ENCODE peak calls at places on chromosome X, in seven cellular contexts. One of them, this sample, is unnamed.

GRCh38 chrX:155612312-155613224 is at the start of gene TMLHE:
- DNase-seq in tibial artery: peak; percentile 81
- DNase-seq in CD8-positive, alpha-beta memory T cell: peak; percentile 66
- DNase-seq in HepG2: peak; percentile 41
- DNase-seq in cardiac muscle cell: peak; percentile 62
- DNase-seq in pancreas: peak; percentile 43
- DNase-seq in gastrocnemius medialis: peak; percentile 40
- DNase-seq in this sample: peak; percentile 79

GRCh38 chrX:11143931-11144678 is 33.0 kb downstream of the HCCS start:
- DNase-seq in HepG2: peak; percentile 55
- DNase-seq in tibial artery: no peak
- DNase-seq in gastrocnemius medialis: peak; percentile 22
- DNase-seq in cardiac muscle cell: peak; percentile 77
- DNase-seq in pancreas: peak; percentile 33
- DNase-seq in CD8-positive, alpha-beta memory T cell: no peak
- DNase-seq in this sample: no peak

GRCh38 chrX:110050386-110050785 is 47.5 kb downstream of the TMEM164 start:
- DNase-seq in pancreas: no peak
- DNase-seq in cardiac muscle cell: no peak
- DNase-seq in gastrocnemius medialis: no peak
- DNase-seq in HepG2: no peak
- DNase-seq in tibial artery: no peak
- DNase-seq in CD8-positive, alpha-beta memory T cell: no peak
- DNase-seq in this sample: no peak

GRCh38 chrX:43166874-43167273 is 388.9 kb upstream of the PPP1R2C start:
- DNase-seq in cardiac muscle cell: no peak
- DNase-seq in tibial artery: no peak
- DNase-seq in pancreas: no peak
- DNase-seq in CD8-positive, alpha-beta memory T cell: no peak
- DNase-seq in HepG2: peak; percentile 3
- DNase-seq in gastrocnemius medialis: no peak
- DNase-seq in this sample: no peak

GRCh38 chrX:21132686-21133393 is 241.4 kb upstream of the CNKSR2 start:
- DNase-seq in tibial artery: no peak
- DNase-seq in gastrocnemius medialis: no peak
- DNase-seq in pancreas: no peak
- DNase-seq in HepG2: no peak
- DNase-seq in cardiac muscle cell: no peak
- DNase-seq in CD8-positive, alpha-beta memory T cell: no peak
- DNase-seq in this sample: no peak

GRCh38 chrX:26100421-26100920 is 37.7 kb upstream of the MAGEB18 start:
- DNase-seq in CD8-positive, alpha-beta memory T cell: no peak
- DNase-seq in cardiac muscle cell: no peak
- DNase-seq in pancreas: no peak
- DNase-seq in tibial artery: no peak
- DNase-seq in HepG2: no peak
- DNase-seq in gastrocnemius medialis: no peak
- DNase-seq in this sample: no peak

GRCh38 chrX:106300656-106301055 is 132.6 kb downstream of the PWWP3B start:
- DNase-seq in pancreas: no peak
- DNase-seq in CD8-positive, alpha-beta memory T cell: no peak
- DNase-seq in gastrocnemius medialis: no peak
- DNase-seq in tibial artery: no peak
- DNase-seq in cardiac muscle cell: no peak
- DNase-seq in HepG2: no peak
- DNase-seq in this sample: no peak

GRCh38 chrX:53088136-53088974 is 5.6 kb upstream of the KANTR start:
- DNase-seq in cardiac muscle cell: peak; percentile 84
- DNase-seq in CD8-positive, alpha-beta memory T cell: peak; percentile 90
- DNase-seq in tibial artery: peak; percentile 93
- DNase-seq in HepG2: no peak
- DNase-seq in gastrocnemius medialis: peak; percentile 76
- DNase-seq in pancreas: peak; percentile 81
- DNase-seq in this sample: peak; percentile 93

GRCh38 chrX:14920196-14920595 is 47.0 kb downstream of the MOSPD2 start:
- DNase-seq in pancreas: no peak
- DNase-seq in tibial artery: no peak
- DNase-seq in CD8-positive, alpha-beta memory T cell: no peak
- DNase-seq in HepG2: no peak
- DNase-seq in cardiac muscle cell: no peak
- DNase-seq in gastrocnemius medialis: no peak
- DNase-seq in this sample: no peak

GRCh38 chrX:108437789-108438623 is at the start of gene COL4A6:
- DNase-seq in cardiac muscle cell: peak; percentile 71
- DNase-seq in pancreas: peak; percentile 1
- DNase-seq in tibial artery: peak; percentile 60
- DNase-seq in HepG2: peak; percentile 23
- DNase-seq in gastrocnemius medialis: no peak
- DNase-seq in CD8-positive, alpha-beta memory T cell: no peak
- DNase-seq in this sample: no peak

GRCh38 chrX:67725471-67725870 is 181.7 kb downstream of the AR start:
- DNase-seq in CD8-positive, alpha-beta memory T cell: no peak
- DNase-seq in gastrocnemius medialis: no peak
- DNase-seq in cardiac muscle cell: no peak
- DNase-seq in pancreas: no peak
- DNase-seq in HepG2: no peak
- DNase-seq in tibial artery: no peak
- DNase-seq in this sample: no peak

GRCh38 chrX:135688137-135688536 is 25.3 kb upstream of the CT45A1 start:
- DNase-seq in cardiac muscle cell: peak; percentile 0
- DNase-seq in pancreas: no peak
- DNase-seq in gastrocnemius medialis: no peak
- DNase-seq in tibial artery: no peak
- DNase-seq in HepG2: no peak
- DNase-seq in CD8-positive, alpha-beta memory T cell: no peak
- DNase-seq in this sample: no peak

GRCh38 chrX:101232316-101232715 is 12.7 kb downstream of the DRP2 start:
- DNase-seq in pancreas: no peak
- DNase-seq in HepG2: no peak
- DNase-seq in CD8-positive, alpha-beta memory T cell: no peak
- DNase-seq in tibial artery: no peak
- DNase-seq in gastrocnemius medialis: no peak
- DNase-seq in cardiac muscle cell: no peak
- DNase-seq in this sample: no peak

GRCh38 chrX:151713859-151714258 is 2.0 kb upstream of the FATE1 start:
- DNase-seq in tibial artery: no peak
- DNase-seq in CD8-positive, alpha-beta memory T cell: no peak
- DNase-seq in pancreas: no peak
- DNase-seq in gastrocnemius medialis: no peak
- DNase-seq in HepG2: peak; percentile 0
- DNase-seq in cardiac muscle cell: peak; percentile 20
- DNase-seq in this sample: no peak

GRCh38 chrX:30812326-30812725 is 76.7 kb downstream of the TAB3 start:
- DNase-seq in HepG2: peak; percentile 35
- DNase-seq in CD8-positive, alpha-beta memory T cell: no peak
- DNase-seq in gastrocnemius medialis: no peak
- DNase-seq in cardiac muscle cell: no peak
- DNase-seq in pancreas: no peak
- DNase-seq in tibial artery: no peak
- DNase-seq in this sample: no peak

GRCh38 chrX:7926501-7926900 is 712 bp downstream of the PNPLA4 start:
- DNase-seq in CD8-positive, alpha-beta memory T cell: no peak
- DNase-seq in cardiac muscle cell: no peak
- DNase-seq in pancreas: no peak
- DNase-seq in tibial artery: no peak
- DNase-seq in HepG2: no peak
- DNase-seq in gastrocnemius medialis: no peak
- DNase-seq in this sample: no peak

GRCh38 chrX:10158279-10158939 is 1.6 kb downstream of the CLCN4 start:
- DNase-seq in tibial artery: no peak
- DNase-seq in gastrocnemius medialis: no peak
- DNase-seq in HepG2: no peak
- DNase-seq in cardiac muscle cell: peak; percentile 42
- DNase-seq in pancreas: no peak
- DNase-seq in CD8-positive, alpha-beta memory T cell: no peak
- DNase-seq in this sample: peak; percentile 82

GRCh38 chrX:131213400-131213799 is 75.7 kb downstream of the IGSF1 start:
- DNase-seq in tibial artery: no peak
- DNase-seq in pancreas: no peak
- DNase-seq in cardiac muscle cell: no peak
- DNase-seq in gastrocnemius medialis: no peak
- DNase-seq in HepG2: no peak
- DNase-seq in CD8-positive, alpha-beta memory T cell: no peak
- DNase-seq in this sample: no peak

GRCh38 chrX:124256209-124256608 is 76.3 kb upstream of the TEX13D start:
- DNase-seq in pancreas: no peak
- DNase-seq in tibial artery: no peak
- DNase-seq in HepG2: no peak
- DNase-seq in gastrocnemius medialis: no peak
- DNase-seq in cardiac muscle cell: no peak
- DNase-seq in CD8-positive, alpha-beta memory T cell: no peak
- DNase-seq in this sample: no peak

GRCh38 chrX:71911023-71911730 is 532 bp downstream of the NHSL2 start:
- DNase-seq in CD8-positive, alpha-beta memory T cell: peak; percentile 50
- DNase-seq in HepG2: no peak
- DNase-seq in pancreas: no peak
- DNase-seq in cardiac muscle cell: peak; percentile 71
- DNase-seq in gastrocnemius medialis: no peak
- DNase-seq in tibial artery: no peak
- DNase-seq in this sample: peak; percentile 77

GRCh38 chrX:71912156-71912555 is 1.5 kb downstream of the NHSL2 start:
- DNase-seq in CD8-positive, alpha-beta memory T cell: no peak
- DNase-seq in pancreas: no peak
- DNase-seq in HepG2: no peak
- DNase-seq in cardiac muscle cell: peak; percentile 5
- DNase-seq in gastrocnemius medialis: no peak
- DNase-seq in tibial artery: no peak
- DNase-seq in this sample: no peak

GRCh38 chrX:71913156-71913950 is 2.7 kb downstream of the NHSL2 start:
- DNase-seq in pancreas: no peak
- DNase-seq in cardiac muscle cell: no peak
- DNase-seq in gastrocnemius medialis: no peak
- DNase-seq in CD8-positive, alpha-beta memory T cell: no peak
- DNase-seq in HepG2: no peak
- DNase-seq in tibial artery: no peak
- DNase-seq in this sample: no peak

GRCh38 chrX:71910526-71911022 is at the start of gene NHSL2:
- DNase-seq in cardiac muscle cell: peak; percentile 51
- DNase-seq in pancreas: no peak
- DNase-seq in gastrocnemius medialis: no peak
- DNase-seq in tibial artery: peak; percentile 64
- DNase-seq in CD8-positive, alpha-beta memory T cell: no peak
- DNase-seq in HepG2: no peak
- DNase-seq in this sample: no peak

DNA sequence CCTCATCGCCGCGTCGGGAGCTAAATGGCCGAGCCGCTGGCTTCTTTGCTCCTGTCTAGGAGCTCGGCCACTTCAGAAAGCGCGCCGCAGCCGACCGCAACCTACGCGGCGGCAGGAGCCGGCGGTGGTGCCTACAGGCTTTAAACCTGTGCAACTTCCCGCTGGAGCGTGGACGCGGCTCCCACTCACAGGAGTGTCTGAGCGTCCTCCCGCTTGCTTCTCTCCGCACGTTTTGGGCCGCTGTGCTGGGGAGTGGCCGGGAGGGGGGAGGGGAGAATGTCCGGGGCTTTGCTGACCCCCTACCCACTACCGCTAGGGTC is 1.0 kb downstream of the NHSL2 start:
- DNase-seq in tibial artery: no peak
- DNase-seq in gastrocnemius medialis: no peak
- DNase-seq in pancreas: no peak
- DNase-seq in CD8-positive, alpha-beta memory T cell: no peak
- DNase-seq in cardiac muscle cell: peak; percentile 58
- DNase-seq in HepG2: no peak
- DNase-seq in this sample: no peak
- H3K4me3 ChIP-seq in tibial artery: peak overlapping the region; percentile 50
- H3K4me3 ChIP-seq in gastrocnemius medialis: peak overlapping the region; percentile 49
- H3K4me3 ChIP-seq in pancreas: no peak overlapping the region
- H3K4me3 ChIP-seq in CD8-positive, alpha-beta memory T cell: no peak overlapping the region
- H3K4me3 ChIP-seq in cardiac muscle cell: peak overlapping the region; percentile 69
- H3K4me3 ChIP-seq in HepG2: no peak overlapping the region
- H3K4me3 ChIP-seq in this sample: peak overlapping the region; percentile 19

DNA sequence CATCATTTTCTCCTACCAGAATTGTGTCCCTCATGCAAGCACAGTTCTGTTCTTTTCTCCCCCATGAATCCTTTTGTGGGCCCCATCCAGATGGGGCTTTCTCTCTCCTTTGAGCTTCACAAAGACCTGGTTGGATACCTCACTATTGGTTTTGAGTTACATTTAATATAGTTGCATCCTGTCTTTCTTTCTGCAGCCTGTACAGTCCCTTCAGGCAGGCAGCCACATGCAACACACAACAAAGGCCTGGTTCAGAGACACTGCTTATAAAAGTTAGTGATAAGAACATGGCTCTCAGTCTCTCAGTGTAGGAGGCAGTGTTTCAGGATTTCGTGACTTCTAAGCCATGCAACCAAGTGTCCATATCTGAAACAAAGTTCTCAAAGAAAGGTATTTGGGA is 70.6 kb upstream of the PAGE3 start:
- DNase-seq in CD8-positive, alpha-beta memory T cell: no peak
- DNase-seq in cardiac muscle cell: no peak
- DNase-seq in gastrocnemius medialis: no peak
- DNase-seq in pancreas: no peak
- DNase-seq in tibial artery: no peak
- DNase-seq in HepG2: no peak
- DNase-seq in this sample: no peak
- H3K27me3 ChIP-seq in CD8-positive, alpha-beta memory T cell: no peaks in the 10 kb centered on the region
- H3K27me3 ChIP-seq in cardiac muscle cell: no peaks in the 10 kb centered on the region
- H3K27me3 ChIP-seq in gastrocnemius medialis: no peaks in the 10 kb centered on the region
- H3K27me3 ChIP-seq in pancreas: no peaks in the 10 kb centered on the region
- H3K27me3 ChIP-seq in tibial artery: no peaks in the 10 kb centered on the region
- H3K27me3 ChIP-seq in HepG2: no peaks in the 10 kb centered on the region
- H3K27me3 ChIP-seq in this sample: no peaks in the 10 kb centered on the region

DNA sequence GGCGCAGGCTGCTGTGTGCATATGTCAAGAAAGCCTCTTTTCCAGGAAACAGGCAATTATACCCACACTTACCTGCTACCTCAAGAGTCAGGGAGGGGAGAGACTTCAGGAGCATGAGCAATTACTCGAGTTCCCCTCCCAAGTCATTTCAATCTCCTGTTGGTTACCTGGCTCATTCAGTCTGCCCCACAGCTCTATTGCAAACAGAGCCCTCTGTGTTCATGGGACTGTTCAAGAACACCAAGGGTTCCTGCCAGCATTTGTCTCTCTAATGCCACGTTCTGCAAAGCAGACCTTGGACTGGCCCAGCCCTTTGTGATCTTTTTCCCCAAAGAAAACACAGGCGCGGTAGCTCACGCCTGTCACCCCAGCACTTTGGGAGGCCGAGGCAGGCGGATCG is 274.6 kb downstream of the DHRSX start:
- DNase-seq in HepG2: no peak
- DNase-seq in CD8-positive, alpha-beta memory T cell: no peak
- DNase-seq in cardiac muscle cell: no peak
- DNase-seq in pancreas: no peak
- DNase-seq in tibial artery: no peak
- DNase-seq in gastrocnemius medialis: no peak
- DNase-seq in this sample: peak; percentile 28
- H3K9me3 ChIP-seq in HepG2: no peaks in the 10 kb centered on the region
- H3K9me3 ChIP-seq in CD8-positive, alpha-beta memory T cell: no peaks in the 10 kb centered on the region
- H3K9me3 ChIP-seq in cardiac muscle cell: no peaks in the 10 kb centered on the region
- H3K9me3 ChIP-seq in pancreas: no peaks in the 10 kb centered on the region
- H3K9me3 ChIP-seq in tibial artery: peaks cover 9% of the 10 kb centered on the region
- H3K9me3 ChIP-seq in gastrocnemius medialis: no peaks in the 10 kb centered on the region
- H3K9me3 ChIP-seq in this sample: peaks cover 8% of the 10 kb centered on the region

GRCh38 chrX:39811391-39811790 is 286.4 kb downstream of the BCOR start:
- DNase-seq in HepG2: no peak
- DNase-seq in gastrocnemius medialis: no peak
- DNase-seq in pancreas: peak; percentile 44
- DNase-seq in tibial artery: peak; percentile 69
- DNase-seq in CD8-positive, alpha-beta memory T cell: no peak
- DNase-seq in cardiac muscle cell: no peak
- DNase-seq in this sample: no peak
- H3K4me3 ChIP-seq in HepG2: no peak overlapping the region
- H3K4me3 ChIP-seq in gastrocnemius medialis: no peak overlapping the region
- H3K4me3 ChIP-seq in pancreas: no peak overlapping the region
- H3K4me3 ChIP-seq in tibial artery: no peak overlapping the region
- H3K4me3 ChIP-seq in CD8-positive, alpha-beta memory T cell: no peak overlapping the region
- H3K4me3 ChIP-seq in cardiac muscle cell: no peak overlapping the region
- H3K4me3 ChIP-seq in this sample: no peak overlapping the region